ENCODE peak calls at places on chromosomes 16 and 17, in seven cellular contexts. One of them, this sample, is unnamed.

GRCh38 chr17:5788266-5788900 is 204.1 kb upstream of the NLRP1 start:
- DNase-seq in activated CD4-positive, CD25-positive, alpha-beta regulatory T cell: no peak
- DNase-seq in activated CD4-positive, alpha-beta T cell treated with anti-CD3 and anti-CD28 coated beads, Interleukin-2, amount 50 U/mL, for 1 hour: no peak
- DNase-seq in NCI-H460: no peak
- DNase-seq in right cardiac atrium: no peak
- DNase-seq in nephron progenitor cell: no peak
- DNase-seq in CD4-positive, alpha-beta memory T cell: no peak
- DNase-seq in this sample: no peak

GRCh38 chr16:87790278-87791023 is 24.7 kb upstream of the KLHDC4 start:
- DNase-seq in NCI-H460: no peak
- DNase-seq in activated CD4-positive, alpha-beta T cell treated with anti-CD3 and anti-CD28 coated beads, Interleukin-2, amount 50 U/mL, for 1 hour: no peak
- DNase-seq in nephron progenitor cell: no peak
- DNase-seq in activated CD4-positive, CD25-positive, alpha-beta regulatory T cell: no peak
- DNase-seq in CD4-positive, alpha-beta memory T cell: no peak
- DNase-seq in right cardiac atrium: no peak
- DNase-seq in this sample: peak; percentile 40

GRCh38 chr16:89286096-89286495 is 68.6 kb downstream of the ZNF778 start:
- DNase-seq in right cardiac atrium: peak; percentile 39
- DNase-seq in activated CD4-positive, CD25-positive, alpha-beta regulatory T cell: no peak
- DNase-seq in activated CD4-positive, alpha-beta T cell treated with anti-CD3 and anti-CD28 coated beads, Interleukin-2, amount 50 U/mL, for 1 hour: no peak
- DNase-seq in nephron progenitor cell: no peak
- DNase-seq in NCI-H460: no peak
- DNase-seq in CD4-positive, alpha-beta memory T cell: no peak
- DNase-seq in this sample: no peak

GRCh38 chr17:58507123-58507634 is 7.3 kb downstream of the MTMR4 start:
- DNase-seq in activated CD4-positive, alpha-beta T cell treated with anti-CD3 and anti-CD28 coated beads, Interleukin-2, amount 50 U/mL, for 1 hour: no peak
- DNase-seq in CD4-positive, alpha-beta memory T cell: no peak
- DNase-seq in nephron progenitor cell: no peak
- DNase-seq in activated CD4-positive, CD25-positive, alpha-beta regulatory T cell: no peak
- DNase-seq in right cardiac atrium: no peak
- DNase-seq in NCI-H460: no peak
- DNase-seq in this sample: no peak

GRCh38 chr17:46764709-46765401 is 53.6 kb downstream of the WNT3 start:
- DNase-seq in right cardiac atrium: peak; percentile 92
- DNase-seq in nephron progenitor cell: no peak
- DNase-seq in activated CD4-positive, alpha-beta T cell treated with anti-CD3 and anti-CD28 coated beads, Interleukin-2, amount 50 U/mL, for 1 hour: no peak
- DNase-seq in NCI-H460: no peak
- DNase-seq in activated CD4-positive, CD25-positive, alpha-beta regulatory T cell: no peak
- DNase-seq in CD4-positive, alpha-beta memory T cell: no peak
- DNase-seq in this sample: peak; percentile 84

GRCh38 chr17:77656054-77656453 is 302.4 kb upstream of the TNRC6C start:
- DNase-seq in activated CD4-positive, CD25-positive, alpha-beta regulatory T cell: no peak
- DNase-seq in nephron progenitor cell: no peak
- DNase-seq in right cardiac atrium: no peak
- DNase-seq in activated CD4-positive, alpha-beta T cell treated with anti-CD3 and anti-CD28 coated beads, Interleukin-2, amount 50 U/mL, for 1 hour: no peak
- DNase-seq in CD4-positive, alpha-beta memory T cell: no peak
- DNase-seq in NCI-H460: no peak
- DNase-seq in this sample: no peak

GRCh38 chr16:1575578-1575977 is 36.3 kb downstream of the IFT140 start:
- DNase-seq in nephron progenitor cell: no peak
- DNase-seq in activated CD4-positive, alpha-beta T cell treated with anti-CD3 and anti-CD28 coated beads, Interleukin-2, amount 50 U/mL, for 1 hour: no peak
- DNase-seq in right cardiac atrium: no peak
- DNase-seq in CD4-positive, alpha-beta memory T cell: no peak
- DNase-seq in NCI-H460: no peak
- DNase-seq in activated CD4-positive, CD25-positive, alpha-beta regulatory T cell: no peak
- DNase-seq in this sample: no peak

GRCh38 chr16:84281077-84281476 is 13.6 kb upstream of the WFDC1 start:
- DNase-seq in activated CD4-positive, CD25-positive, alpha-beta regulatory T cell: no peak
- DNase-seq in NCI-H460: no peak
- DNase-seq in activated CD4-positive, alpha-beta T cell treated with anti-CD3 and anti-CD28 coated beads, Interleukin-2, amount 50 U/mL, for 1 hour: no peak
- DNase-seq in right cardiac atrium: peak; percentile 23
- DNase-seq in CD4-positive, alpha-beta memory T cell: no peak
- DNase-seq in nephron progenitor cell: no peak
- DNase-seq in this sample: no peak

GRCh38 chr17:69898606-69899005 is 176.4 kb upstream of the KCNJ16 start:
- DNase-seq in right cardiac atrium: no peak
- DNase-seq in activated CD4-positive, alpha-beta T cell treated with anti-CD3 and anti-CD28 coated beads, Interleukin-2, amount 50 U/mL, for 1 hour: no peak
- DNase-seq in NCI-H460: no peak
- DNase-seq in nephron progenitor cell: no peak
- DNase-seq in activated CD4-positive, CD25-positive, alpha-beta regulatory T cell: no peak
- DNase-seq in CD4-positive, alpha-beta memory T cell: no peak
- DNase-seq in this sample: no peak

GRCh38 chr17:28216032-28216431 is 103.0 kb upstream of the TMEM97 start:
- DNase-seq in NCI-H460: no peak
- DNase-seq in activated CD4-positive, alpha-beta T cell treated with anti-CD3 and anti-CD28 coated beads, Interleukin-2, amount 50 U/mL, for 1 hour: no peak
- DNase-seq in activated CD4-positive, CD25-positive, alpha-beta regulatory T cell: no peak
- DNase-seq in right cardiac atrium: no peak
- DNase-seq in CD4-positive, alpha-beta memory T cell: no peak
- DNase-seq in nephron progenitor cell: no peak
- DNase-seq in this sample: no peak

GRCh38 chr16:22291860-22292692 is 5.1 kb upstream of the POLR3E start:
- DNase-seq in nephron progenitor cell: no peak
- DNase-seq in CD4-positive, alpha-beta memory T cell: no peak
- DNase-seq in right cardiac atrium: no peak
- DNase-seq in NCI-H460: no peak
- DNase-seq in activated CD4-positive, alpha-beta T cell treated with anti-CD3 and anti-CD28 coated beads, Interleukin-2, amount 50 U/mL, for 1 hour: no peak
- DNase-seq in activated CD4-positive, CD25-positive, alpha-beta regulatory T cell: no peak
- DNase-seq in this sample: no peak

GRCh38 chr16:76879420-76879819 is 311.6 kb upstream of the MON1B start:
- DNase-seq in nephron progenitor cell: no peak
- DNase-seq in NCI-H460: no peak
- DNase-seq in right cardiac atrium: no peak
- DNase-seq in activated CD4-positive, alpha-beta T cell treated with anti-CD3 and anti-CD28 coated beads, Interleukin-2, amount 50 U/mL, for 1 hour: no peak
- DNase-seq in CD4-positive, alpha-beta memory T cell: no peak
- DNase-seq in activated CD4-positive, CD25-positive, alpha-beta regulatory T cell: no peak
- DNase-seq in this sample: no peak

GRCh38 chr17:49612721-49613120 is 37.0 kb downstream of the NXPH3 start:
- DNase-seq in nephron progenitor cell: no peak
- DNase-seq in activated CD4-positive, alpha-beta T cell treated with anti-CD3 and anti-CD28 coated beads, Interleukin-2, amount 50 U/mL, for 1 hour: no peak
- DNase-seq in CD4-positive, alpha-beta memory T cell: no peak
- DNase-seq in NCI-H460: no peak
- DNase-seq in right cardiac atrium: no peak
- DNase-seq in activated CD4-positive, CD25-positive, alpha-beta regulatory T cell: no peak
- DNase-seq in this sample: no peak

GRCh38 chr16:67961551-67961957 is 6.9 kb downstream of the SLC12A4 start:
- DNase-seq in CD4-positive, alpha-beta memory T cell: no peak
- DNase-seq in NCI-H460: no peak
- DNase-seq in nephron progenitor cell: no peak
- DNase-seq in right cardiac atrium: no peak
- DNase-seq in activated CD4-positive, CD25-positive, alpha-beta regulatory T cell: no peak
- DNase-seq in activated CD4-positive, alpha-beta T cell treated with anti-CD3 and anti-CD28 coated beads, Interleukin-2, amount 50 U/mL, for 1 hour: no peak
- DNase-seq in this sample: peak; percentile 74

GRCh38 chr17:56085576-56086267 is 67.6 kb upstream of the ANKFN1 start:
- DNase-seq in NCI-H460: no peak
- DNase-seq in activated CD4-positive, CD25-positive, alpha-beta regulatory T cell: no peak
- DNase-seq in CD4-positive, alpha-beta memory T cell: no peak
- DNase-seq in right cardiac atrium: no peak
- DNase-seq in nephron progenitor cell: no peak
- DNase-seq in activated CD4-positive, alpha-beta T cell treated with anti-CD3 and anti-CD28 coated beads, Interleukin-2, amount 50 U/mL, for 1 hour: no peak
- DNase-seq in this sample: no peak

GRCh38 chr16:5768445-5768844 is 670.9 kb upstream of the EEF2KMT start:
- DNase-seq in activated CD4-positive, alpha-beta T cell treated with anti-CD3 and anti-CD28 coated beads, Interleukin-2, amount 50 U/mL, for 1 hour: no peak
- DNase-seq in right cardiac atrium: no peak
- DNase-seq in activated CD4-positive, CD25-positive, alpha-beta regulatory T cell: no peak
- DNase-seq in NCI-H460: no peak
- DNase-seq in nephron progenitor cell: no peak
- DNase-seq in CD4-positive, alpha-beta memory T cell: no peak
- DNase-seq in this sample: no peak

GRCh38 chr17:41369713-41370112 is at the start of gene KRT33B:
- DNase-seq in NCI-H460: no peak
- DNase-seq in activated CD4-positive, alpha-beta T cell treated with anti-CD3 and anti-CD28 coated beads, Interleukin-2, amount 50 U/mL, for 1 hour: no peak
- DNase-seq in CD4-positive, alpha-beta memory T cell: no peak
- DNase-seq in nephron progenitor cell: no peak
- DNase-seq in activated CD4-positive, CD25-positive, alpha-beta regulatory T cell: no peak
- DNase-seq in right cardiac atrium: no peak
- DNase-seq in this sample: no peak

GRCh38 chr17:80577876-80578275 is 33.2 kb downstream of the RPTOR start:
- DNase-seq in nephron progenitor cell: no peak
- DNase-seq in NCI-H460: no peak
- DNase-seq in activated CD4-positive, CD25-positive, alpha-beta regulatory T cell: no peak
- DNase-seq in CD4-positive, alpha-beta memory T cell: no peak
- DNase-seq in right cardiac atrium: no peak
- DNase-seq in activated CD4-positive, alpha-beta T cell treated with anti-CD3 and anti-CD28 coated beads, Interleukin-2, amount 50 U/mL, for 1 hour: no peak
- DNase-seq in this sample: no peak

GRCh38 chr17:82648761-82649474 is 674 bp upstream of the WDR45B start:
- DNase-seq in CD4-positive, alpha-beta memory T cell: peak; percentile 51
- DNase-seq in NCI-H460: no peak
- DNase-seq in nephron progenitor cell: peak; percentile 68
- DNase-seq in right cardiac atrium: peak; percentile 86
- DNase-seq in activated CD4-positive, alpha-beta T cell treated with anti-CD3 and anti-CD28 coated beads, Interleukin-2, amount 50 U/mL, for 1 hour: no peak
- DNase-seq in activated CD4-positive, CD25-positive, alpha-beta regulatory T cell: no peak
- DNase-seq in this sample: peak; percentile 72

GRCh38 chr17:19364699-19365498 is 2.4 kb upstream of the B9D1 start:
- DNase-seq in NCI-H460: no peak
- DNase-seq in activated CD4-positive, alpha-beta T cell treated with anti-CD3 and anti-CD28 coated beads, Interleukin-2, amount 50 U/mL, for 1 hour: no peak
- DNase-seq in right cardiac atrium: no peak
- DNase-seq in CD4-positive, alpha-beta memory T cell: no peak
- DNase-seq in nephron progenitor cell: no peak
- DNase-seq in activated CD4-positive, CD25-positive, alpha-beta regulatory T cell: no peak
- DNase-seq in this sample: peak; percentile 20

GRCh38 chr16:80062361-80063027 is 462.0 kb upstream of the MAF start:
- DNase-seq in NCI-H460: no peak
- DNase-seq in nephron progenitor cell: no peak
- DNase-seq in activated CD4-positive, CD25-positive, alpha-beta regulatory T cell: no peak
- DNase-seq in right cardiac atrium: no peak
- DNase-seq in activated CD4-positive, alpha-beta T cell treated with anti-CD3 and anti-CD28 coated beads, Interleukin-2, amount 50 U/mL, for 1 hour: no peak
- DNase-seq in CD4-positive, alpha-beta memory T cell: no peak
- DNase-seq in this sample: no peak